ENCODE peak calls at places on chromosomes 2 and 18, in ten cellular contexts. Y is A549, F is ovary, D is transverse colon, X is sigmoid colon, T is SK-N-SH, Z is K562, B is stomach, A is upper lobe of left lung, O is suprapubic skin. K is an unnamed sample.

GRCh38 chr2:9782197-9782719 is 61.0 kb upstream of the TAF1B start:
- DNase-seq in Y (no peak), F (no peak), D (peak; percentile 63), X (no peak), T (no peak), Z (no peak), B (no peak), A (no peak), O (no peak), K (no peak)

GRCh38 chr2:25341753-25342371 is at the start of gene DNMT3A:
- DNase-seq in Y (no peak), F (peak; percentile 86), D (peak; percentile 68), X (peak; percentile 88), T (peak; percentile 94), Z (peak; percentile 81), B (peak; percentile 74), A (peak; percentile 94), O (no peak), K (no peak)

GRCh38 chr18:36692331-36692730 is 136.5 kb downstream of the TPGS2 start:
- DNase-seq in Y (no peak), F (no peak), D (no peak), X (no peak), T (peak; percentile 37), Z (no peak), B (no peak), A (no peak), O (no peak), K (no peak)

GRCh38 chr2:119292226-119292625 is 68.6 kb downstream of the STEAP3 start:
- DNase-seq in Y (no peak), F (no peak), D (no peak), X (no peak), T (no peak), Z (no peak), B (no peak), A (no peak), O (no peak), K (peak; percentile 74)

GRCh38 chr2:19070866-19071265 is 287.6 kb downstream of the OSR1 start:
- DNase-seq in Y (no peak), F (no peak), D (no peak), X (no peak), T (no peak), Z (no peak), B (no peak), A (no peak), O (no peak), K (no peak)

GRCh38 chr2:84302513-84303412 is 156.3 kb downstream of the SUCLG1 start:
- DNase-seq in Y (peak; percentile 61), F (no peak), D (peak; percentile 58), X (no peak), T (peak; percentile 64), Z (peak; percentile 80), B (peak; percentile 34), A (no peak), O (no peak), K (no peak)

GRCh38 chr2:56034258-56034657 is 110.7 kb upstream of the EFEMP1 start:
- DNase-seq in Y (no peak), F (no peak), D (no peak), X (no peak), T (no peak), Z (no peak), B (no peak), A (no peak), O (no peak), K (no peak)

GRCh38 chr2:1866402-1867091 is 122.2 kb upstream of the PXDN start:
- DNase-seq in Y (no peak), F (no peak), D (no peak), X (no peak), T (no peak), Z (no peak), B (no peak), A (no peak), O (no peak), K (no peak)

GRCh38 chr2:99380376-99381010 is 43.3 kb downstream of the EIF5B start:
- DNase-seq in Y (no peak), F (no peak), D (no peak), X (no peak), T (no peak), Z (no peak), B (no peak), A (no peak), O (no peak), K (no peak)

GRCh38 chr2:20656561-20656960 is 5.7 kb upstream of the HS1BP3 start:
- DNase-seq in Y (no peak), F (peak; percentile 21), D (no peak), X (no peak), T (no peak), Z (no peak), B (no peak), A (no peak), O (peak; percentile 43), K (no peak)

GRCh38 chr18:8882632-8883408 is 177.5 kb downstream of the MTCL1 start:
- DNase-seq in Y (no peak), F (no peak), D (no peak), X (no peak), T (no peak), Z (peak; percentile 60), B (no peak), A (peak; percentile 26), O (no peak), K (no peak)

GRCh38 chr18:33440011-33440383 is 524 bp downstream of the CCDC178 start:
- DNase-seq in Y (peak; percentile 3), F (peak; percentile 76), D (peak; percentile 18), X (peak; percentile 66), T (peak; percentile 71), Z (peak; percentile 19), B (peak; percentile 54), A (peak; percentile 2), O (no peak), K (no peak)

DNA sequence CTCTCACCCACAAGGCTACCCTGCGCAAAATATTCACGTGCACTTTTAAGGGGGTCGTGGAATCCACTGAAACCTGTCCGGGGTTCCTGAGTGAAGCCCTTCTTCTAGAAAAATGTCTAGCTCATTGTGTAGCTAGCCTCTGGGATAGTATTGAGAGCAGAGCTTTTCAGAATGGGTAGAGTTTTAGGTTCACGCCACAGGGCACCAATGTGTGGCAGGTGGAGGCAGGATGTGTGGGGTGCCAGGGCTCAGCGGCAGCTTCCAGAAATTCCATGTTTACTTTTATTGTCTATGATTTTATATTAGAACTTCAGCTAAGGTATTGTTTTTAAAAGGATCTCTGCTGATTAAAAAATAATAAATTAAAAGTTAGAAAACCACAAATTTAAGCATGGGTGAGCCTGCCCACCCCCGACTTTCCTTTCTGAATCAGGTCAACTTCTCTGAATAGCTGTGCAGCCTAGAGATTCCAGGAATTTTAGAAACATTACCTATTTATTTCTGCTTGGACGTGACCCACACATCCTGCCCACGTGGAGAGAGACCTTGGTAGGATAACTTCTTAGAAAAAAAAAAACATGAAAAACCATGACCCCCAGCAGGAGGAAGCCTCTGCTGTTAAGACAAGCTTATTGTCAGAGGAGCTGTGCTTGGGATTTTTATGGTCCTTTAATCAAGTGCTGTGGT is 163.7 kb downstream of the CTIF start:
- DNase-seq in Y (no peak), F (no peak), D (no peak), X (no peak), T (no peak), Z (no peak), B (no peak), A (no peak), O (no peak), K (no peak)
- H3K4me1 ChIP-seq in Y (no peaks in the 10 kb centered on the region), F (no peaks in the 10 kb centered on the region), D (no peaks in the 10 kb centered on the region), X (peaks cover 1% of the 10 kb centered on the region), T (no peaks in the 10 kb centered on the region), Z (peaks cover 3% of the 10 kb centered on the region), B (no peaks in the 10 kb centered on the region), A (no peaks in the 10 kb centered on the region), O (no peaks in the 10 kb centered on the region), K (no peaks in the 10 kb centered on the region)

GRCh38 chr2:68253211-68254068 is 1.1 kb upstream of the PPP3R1 start:
- DNase-seq in Y (no peak), F (no peak), D (peak; percentile 13), X (no peak), T (peak; percentile 30), Z (no peak), B (no peak), A (no peak), O (no peak), K (no peak)
- TF ChIP-seq EP300 in Y (no peak), F (no peak), D (no peak), X (no peak), T (no peak), Z (peak; percentile 2), B (no peak), A (no peak), O (no peak), K (no peak)

DNA sequence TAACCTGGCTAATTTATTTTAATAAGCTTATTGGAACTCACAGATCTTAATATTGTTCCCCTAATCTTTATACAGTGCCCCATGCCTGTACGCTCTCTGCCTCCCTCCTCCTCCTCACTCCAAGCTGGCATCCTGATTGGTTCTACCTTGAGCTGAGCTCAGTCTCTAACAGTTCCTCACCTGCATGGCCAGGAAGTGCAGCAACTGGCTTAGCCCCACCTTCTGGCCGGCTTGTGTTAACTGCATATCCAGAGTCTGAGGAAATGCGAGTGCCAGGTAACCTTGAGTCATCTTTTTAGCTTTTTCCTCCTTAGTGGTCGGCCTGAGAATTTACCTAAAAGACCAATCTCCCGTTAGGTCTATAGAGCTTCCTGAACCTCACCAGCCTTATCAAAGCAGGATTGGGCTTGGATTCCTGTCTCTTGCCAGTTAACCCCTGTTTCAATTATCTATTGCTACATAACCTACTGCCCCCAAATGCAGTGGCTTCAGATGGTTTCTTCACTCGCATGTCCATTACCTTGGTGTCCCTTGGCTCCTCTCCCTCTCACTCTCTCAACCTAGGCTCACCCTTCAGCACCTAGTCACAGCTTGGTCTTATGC is 89.5 kb upstream of the STK39 start:
- DNase-seq in Y (no peak), F (no peak), D (peak; percentile 78), X (no peak), T (no peak), Z (no peak), B (peak; percentile 75), A (no peak), O (no peak), K (peak; percentile 88)
- TF ChIP-seq CTCF in Y (peak; percentile 27), F (no peak), D (peak; percentile 42), X (no peak), T (peak; percentile 19), Z (peak; percentile 57), B (peak; percentile 46), A (peak; percentile 16), O (peak; percentile 32), K (peak; percentile 50)

DNA sequence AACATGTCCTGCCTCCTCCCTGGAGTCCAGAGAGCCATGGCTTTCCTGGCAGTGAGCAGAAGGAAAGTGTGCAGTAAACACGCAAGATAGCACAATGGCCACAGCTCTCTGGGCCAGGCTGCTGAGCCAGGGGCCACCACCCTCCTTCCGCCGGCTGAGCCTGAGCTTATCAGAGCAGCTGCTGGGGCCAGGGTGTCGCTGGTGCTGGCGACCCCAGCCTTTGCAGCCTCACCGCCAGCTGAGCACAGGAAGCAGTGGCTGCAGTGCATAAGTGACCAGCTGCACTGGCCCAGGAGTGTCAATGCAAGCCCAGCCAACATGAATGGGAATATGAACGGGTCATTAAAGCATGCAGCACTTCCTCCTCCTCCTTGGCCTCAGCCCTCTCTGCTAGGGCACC is 172.0 kb downstream of the ZFP36L2 start:
- DNase-seq in Y (no peak), F (peak; percentile 33), D (no peak), X (peak; percentile 60), T (peak; percentile 80), Z (peak; percentile 58), B (peak; percentile 68), A (no peak), O (peak; percentile 68), K (no peak)
- H3K4me1 ChIP-seq in Y (peaks cover 40% of the 10 kb centered on the region), F (peaks cover 20% of the 10 kb centered on the region), D (peaks cover 3% of the 10 kb centered on the region), X (peaks cover 6% of the 10 kb centered on the region), T (peaks cover 42% of the 10 kb centered on the region), Z (peaks cover 23% of the 10 kb centered on the region), B (peaks cover 45% of the 10 kb centered on the region), A (peaks cover 15% of the 10 kb centered on the region), O (peaks cover 39% of the 10 kb centered on the region), K (peaks cover 6% of the 10 kb centered on the region)